ENCODE peak calls at places on chromosomes 12 and 14, in seven cellular contexts. F is left lung, H is adrenal gland, U is cardiac muscle cell, C is mammary epithelial cell, B is prostate gland, E is WERI-Rb-1. V is an unnamed sample.

GRCh38 chr12:33876618-33877017 is 145.7 kb upstream of the ALG10 start:
- DNase-seq in U (no peak), H (no peak), B (no peak), E (no peak), C (no peak), F (no peak), V (no peak)

GRCh38 chr14:77872971-77873370 is 73.1 kb downstream of the ADCK1 start:
- DNase-seq in B (no peak), F (no peak), E (peak), U (no peak), C (no peak), H (no peak), V (no peak)

GRCh38 chr12:79983969-79984629 is 49.2 kb upstream of the PPP1R12A start:
- DNase-seq in B (no peak), F (no peak), C (peak), E (no peak), H (no peak), U (peak), V (no peak)

GRCh38 chr12:53695148-53696138 is 19.6 kb upstream of the ATP5MC2 start:
- DNase-seq in C (no peak), H (no peak), E (peak), B (no peak), F (no peak), U (peak), V (no peak)

GRCh38 chr12:104695453-104696148 is 238.9 kb downstream of the CHST11 start:
- DNase-seq in B (no peak), C (peak), E (no peak), F (no peak), H (no peak), U (peak), V (no peak)

GRCh38 chr12:66025477-66025876 is 105.1 kb downstream of the LLPH start:
- DNase-seq in F (no peak), U (no peak), E (no peak), B (no peak), C (no peak), H (no peak), V (no peak)

GRCh38 chr12:12441051-12441807 is 84.4 kb downstream of the BORCS5 start:
- DNase-seq in E (no peak), C (no peak), B (no peak), U (no peak), H (no peak), F (no peak), V (no peak)

GRCh38 chr14:75978249-75978731 is 3.5 kb downstream of the TGFB3 start:
- DNase-seq in C (no peak), F (no peak), H (no peak), B (no peak), E (no peak), U (no peak), V (no peak)

GRCh38 chr12:132618683-132619043 is at the start of gene P2RX2:
- DNase-seq in B (no peak), E (no peak), H (no peak), F (no peak), U (no peak), C (no peak), V (no peak)

GRCh38 chr14:64692189-64692588 is 12.0 kb upstream of the PLEKHG3 start:
- DNase-seq in U (no peak), E (no peak), H (no peak), B (no peak), F (no peak), C (peak), V (no peak)

GRCh38 chr12:30329281-30329680 is 366.4 kb downstream of the IPO8 start:
- DNase-seq in B (no peak), H (no peak), C (peak), E (no peak), F (no peak), U (peak), V (no peak)

GRCh38 chr12:77847665-77848431 is 17.2 kb downstream of the NAV3 start:
- DNase-seq in E (no peak), H (no peak), F (no peak), U (peak), C (peak), B (peak), V (no peak)

GRCh38 chr12:109764776-109765492 is 51.3 kb downstream of the FAM222A start:
- DNase-seq in B (no peak), C (no peak), U (no peak), F (no peak), H (peak), E (peak), V (peak)

GRCh38 chr12:75994069-75994740 is 37.4 kb downstream of the PHLDA1 start:
- DNase-seq in E (no peak), B (no peak), U (no peak), H (no peak), F (no peak), C (no peak), V (no peak)
- H3K27ac ChIP-seq in E (no peak), B (no peak), U (no peak), H (no peak), F (no peak), C (peak), V (no peak)

GRCh38 chr12:52119398-52120254 is 40.1 kb downstream of the SMIM41 start:
- DNase-seq in B (no peak), C (no peak), U (peak), H (no peak), F (no peak), E (peak), V (no peak)
- H3K4me3 ChIP-seq in B (no peak), C (no peak), U (no peak), H (no peak), F (no peak), E (no peak), V (no peak)

GRCh38 chr12:118714500-118714899 is 266.8 kb upstream of the SRRM4 start:
- DNase-seq in C (no peak), H (no peak), B (no peak), E (no peak), U (no peak), F (no peak), V (no peak)

GRCh38 chr12:118711185-118711584 is 270.2 kb upstream of the SRRM4 start:
- DNase-seq in U (no peak), C (no peak), F (no peak), H (no peak), E (no peak), B (no peak), V (no peak)

GRCh38 chr12:118715647-118716046 is 265.7 kb upstream of the SRRM4 start:
- DNase-seq in F (no peak), U (no peak), B (no peak), H (no peak), E (no peak), C (no peak), V (no peak)

DNA sequence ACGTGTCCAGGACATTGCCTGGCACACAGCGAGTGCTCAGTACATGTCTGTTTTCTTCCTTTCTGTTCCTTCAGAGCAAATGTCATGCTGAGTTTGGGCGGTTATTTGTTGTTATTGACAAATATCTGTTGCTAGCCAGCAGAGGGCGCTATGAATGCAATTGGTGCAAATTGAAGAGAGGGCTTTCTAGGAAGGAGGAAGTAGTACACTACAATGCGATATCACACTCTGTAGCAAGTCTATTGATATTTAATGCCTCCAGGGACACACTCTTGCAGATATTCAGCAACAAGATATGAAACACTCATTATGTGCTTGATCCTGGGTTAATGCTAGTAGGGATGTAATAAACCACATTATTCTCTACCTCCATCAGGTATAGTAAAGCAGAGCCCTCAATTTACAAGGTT is 267.3 kb upstream of the SRRM4 start:
- DNase-seq in E (peak), H (peak), F (no peak), U (no peak), C (no peak), B (no peak), V (no peak)
- TF ChIP-seq CTCF in E (peak), H (peak), F (no peak), U (no peak), C (no peak), B (no peak), V (peak)

GRCh38 chr14:67650694-67651093 is 23.7 kb downstream of the VTI1B start:
- DNase-seq in C (peak), E (no peak), U (peak), F (no peak), B (no peak), H (no peak), V (no peak)
- H3K27ac ChIP-seq in C (peak), E (no peak), U (no peak), F (no peak), B (no peak), H (no peak), V (no peak)

DNA sequence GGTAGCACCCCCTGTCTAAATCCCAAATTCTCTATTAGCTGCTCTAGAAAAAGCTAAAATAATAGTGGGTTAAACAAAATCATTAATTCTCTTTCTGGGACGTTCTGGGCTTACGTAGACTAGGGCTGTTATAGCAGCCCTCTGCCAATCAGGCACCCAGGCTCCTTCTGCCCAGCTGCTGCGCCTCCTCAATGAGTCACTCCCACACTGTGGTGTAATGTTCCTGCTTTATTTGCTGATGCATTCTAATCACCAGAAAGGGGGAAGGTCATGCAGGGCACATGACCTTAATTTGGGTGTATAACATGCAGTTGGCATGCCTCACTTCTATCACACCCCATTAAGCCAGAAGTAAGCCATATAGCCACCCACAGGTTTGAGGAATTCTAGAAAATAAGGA is 294.5 kb downstream of the GALC start:
- DNase-seq in F (no peak), B (no peak), H (no peak), E (no peak), U (no peak), C (peak), V (no peak)
- H3K4me3 ChIP-seq in F (no peak), B (no peak), H (no peak), E (no peak), U (no peak), C (no peak), V (no peak)

GRCh38 chr14:103695331-103696026 is 19.8 kb downstream of the XRCC3 start:
- DNase-seq in F (no peak), H (no peak), E (no peak), U (no peak), C (no peak), B (no peak), V (peak)

GRCh38 chr14:103692871-103693270 is 22.4 kb downstream of the XRCC3 start:
- DNase-seq in E (no peak), U (no peak), H (no peak), C (no peak), B (peak), F (no peak), V (no peak)

GRCh38 chr14:103696027-103696402 is 19.2 kb downstream of the XRCC3 start:
- DNase-seq in E (no peak), U (no peak), H (no peak), C (no peak), B (no peak), F (peak), V (peak)

GRCh38 chr14:103693514-103693913 is 21.7 kb downstream of the XRCC3 start:
- DNase-seq in B (peak), U (no peak), E (no peak), F (peak), C (peak), H (no peak), V (peak)

DNA sequence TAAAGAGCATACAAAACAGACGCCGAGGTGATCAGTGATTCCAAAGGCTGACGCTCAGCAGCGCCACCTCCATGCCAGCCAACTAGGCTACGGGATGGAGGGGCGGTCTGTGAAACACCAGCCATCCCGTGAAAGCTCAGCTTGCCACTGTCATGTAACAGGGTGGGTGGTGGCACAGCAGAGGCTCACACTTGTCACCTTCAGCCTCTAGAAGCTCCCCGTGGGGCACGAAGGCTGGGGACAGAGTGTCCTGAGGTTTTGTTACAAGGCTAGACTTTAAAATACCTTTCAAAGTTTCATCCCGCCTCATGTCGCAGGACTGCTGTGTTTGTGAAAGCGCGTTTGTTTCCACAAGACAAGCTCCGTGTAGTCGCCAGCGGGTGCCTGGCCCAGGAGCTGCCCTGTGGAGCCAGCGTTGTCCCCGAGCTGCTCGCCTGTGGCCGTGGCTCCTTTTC is 20.7 kb downstream of the XRCC3 start:
- DNase-seq in E (no peak), C (no peak), B (no peak), F (no peak), U (no peak), H (no peak), V (peak)
- TF ChIP-seq CTCF in E (peak), C (no peak), B (no peak), F (no peak), U (no peak), H (no peak), V (no peak)

GRCh38 chr14:31951638-31951964 is 125.5 kb upstream of the ARHGAP5 start:
- DNase-seq in E (no peak), H (no peak), U (no peak), F (no peak), B (no peak), C (no peak), V (no peak)

GRCh38 chr14:31947680-31948580 is 129.2 kb upstream of the ARHGAP5 start:
- DNase-seq in U (no peak), C (no peak), E (no peak), H (no peak), F (no peak), B (no peak), V (no peak)

GRCh38 chr14:31950331-31950730 is 126.8 kb upstream of the ARHGAP5 start:
- DNase-seq in U (no peak), E (no peak), F (no peak), C (no peak), B (no peak), H (no peak), V (no peak)

GRCh38 chr14:31950760-31951637 is 126.1 kb upstream of the ARHGAP5 start:
- DNase-seq in B (no peak), F (peak), H (peak), C (peak), E (peak), U (peak), V (no peak)

DNA sequence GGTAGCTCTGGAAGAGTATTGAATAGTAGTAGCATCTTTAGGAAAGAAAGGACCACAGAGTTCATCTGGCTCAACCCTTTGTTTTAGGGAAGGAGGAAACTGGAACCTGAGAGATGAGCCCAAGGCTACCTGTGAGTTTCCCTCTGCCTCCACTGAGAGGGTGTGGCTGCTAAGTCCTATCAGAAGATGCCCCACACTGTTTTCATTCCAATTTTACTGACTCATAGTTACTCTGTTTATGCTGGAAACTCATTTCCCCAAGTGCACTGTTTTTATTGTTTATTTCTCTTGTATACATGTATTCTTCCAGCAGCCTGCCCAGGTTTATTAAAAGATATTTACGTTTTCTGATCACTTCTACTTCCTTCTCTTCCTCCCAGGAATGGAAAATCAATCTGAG is 127.4 kb upstream of the ARHGAP5 start:
- DNase-seq in H (no peak), E (no peak), F (no peak), U (no peak), B (no peak), C (peak), V (no peak)
- H3K27ac ChIP-seq in H (peak), E (no peak), F (no peak), U (no peak), B (no peak), C (peak), V (no peak)

DNA sequence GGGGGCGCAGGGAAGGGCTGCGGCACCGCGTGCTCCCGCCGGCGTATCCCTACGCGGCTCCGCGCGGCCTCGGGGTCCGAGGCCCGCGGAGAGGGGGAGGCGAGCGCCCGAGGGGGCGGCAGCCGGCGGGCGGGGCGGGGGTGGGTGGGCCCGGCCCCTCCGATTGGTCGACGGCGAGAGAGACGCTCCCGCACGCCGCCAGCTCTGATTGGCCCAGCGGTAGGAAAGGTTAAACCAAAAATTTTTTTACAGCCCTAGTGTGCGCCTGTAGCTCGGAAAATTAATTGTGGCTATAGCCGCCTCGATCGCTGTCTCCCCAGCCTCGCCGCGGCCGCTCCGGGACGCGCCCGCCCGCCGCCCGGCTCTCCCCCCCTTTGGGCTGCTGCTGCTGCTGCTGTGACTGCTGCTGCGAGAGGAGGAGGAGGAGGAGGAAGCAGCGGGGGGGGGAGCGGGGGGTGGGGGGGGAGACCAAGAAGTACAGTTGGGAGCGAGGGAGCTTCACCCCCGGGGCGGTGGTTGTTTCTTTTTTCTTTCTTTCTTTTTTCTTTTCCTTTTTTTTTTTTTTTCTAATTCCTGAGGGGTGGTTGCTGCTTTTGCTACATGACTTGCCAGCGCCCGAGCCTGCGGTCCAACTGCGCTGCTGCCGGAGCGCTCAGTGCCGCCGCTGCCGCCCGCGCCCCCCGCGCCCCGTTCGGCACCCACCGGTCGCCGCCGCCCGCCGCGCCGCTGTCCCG is at the start of gene FOXG1:
- DNase-seq in E (no peak), U (peak), C (no peak), H (no peak), B (no peak), F (no peak), V (peak)
- H3K4me3 ChIP-seq in E (peak), U (peak), C (no peak), H (peak), B (peak), F (peak), V (peak)

V was measured in lower lobe of right lung.